ENCODE peak calls at places on chromosome 12, in ten cellular contexts. V is IMR-90, U is BJ, Z is thoracic aorta, Y is endodermal cell, X is astrocyte, W is tibial nerve, C is AG04450, T is MM.1S, A is gastrocnemius medialis. M is an unnamed sample.

GRCh38 chr12:70040141-70040540 is 203.1 kb upstream of the CNOT2 start:
- DNase-seq in V (peak), U (no peak), Z (no peak), Y (no peak), X (peak), W (no peak), C (no peak), T (no peak), A (no peak), M (peak)

GRCh38 chr12:27178723-27179398 is 65.2 kb upstream of the STK38L start:
- DNase-seq in V (peak), U (no peak), Z (no peak), Y (no peak), X (peak), W (no peak), C (no peak), T (no peak), A (no peak), M (no peak)

GRCh38 chr12:114691810-114692557 is 8.0 kb upstream of the TBX3 start:
- DNase-seq in V (no peak), U (no peak), Z (no peak), Y (peak), X (no peak), W (no peak), C (no peak), T (no peak), A (no peak), M (no peak)

GRCh38 chr12:2004113-2004929 is at the start of gene DCP1B:
- DNase-seq in V (peak), U (peak), Z (peak), Y (peak), X (peak), W (peak), C (peak), T (peak), A (peak), M (peak)

GRCh38 chr12:120965125-120965524 is 13.2 kb upstream of the HNF1A start:
- DNase-seq in V (no peak), U (no peak), Z (no peak), Y (no peak), X (no peak), W (no peak), C (no peak), T (no peak), A (no peak), M (no peak)

GRCh38 chr12:117685115-117685926 is 283.5 kb downstream of the KSR2 start:
- DNase-seq in V (no peak), U (peak), Z (no peak), Y (peak), X (peak), W (peak), C (no peak), T (no peak), A (peak), M (peak)

GRCh38 chr12:41998451-41998850 is 146.2 kb downstream of the GXYLT1 start:
- DNase-seq in V (no peak), U (no peak), Z (no peak), Y (no peak), X (no peak), W (no peak), C (no peak), T (no peak), A (no peak), M (no peak)

GRCh38 chr12:69007166-69007857 is 74.3 kb upstream of the CPM start:
- DNase-seq in V (peak), U (peak), Z (no peak), Y (peak), X (peak), W (no peak), C (peak), T (no peak), A (no peak), M (peak)

GRCh38 chr12:67714648-67715047 is 66.1 kb downstream of the DYRK2 start:
- DNase-seq in V (peak), U (no peak), Z (no peak), Y (no peak), X (peak), W (no peak), C (no peak), T (no peak), A (no peak), M (peak)

GRCh38 chr12:50882563-50882962 is 39.8 kb downstream of the TMPRSS12 start:
- DNase-seq in V (no peak), U (no peak), Z (no peak), Y (no peak), X (no peak), W (no peak), C (no peak), T (no peak), A (no peak), M (no peak)

GRCh38 chr12:48023386-48023785 is 19.1 kb upstream of the COL2A1 start:
- DNase-seq in V (no peak), U (no peak), Z (no peak), Y (peak), X (no peak), W (no peak), C (no peak), T (no peak), A (no peak), M (no peak)

GRCh38 chr12:124687695-124688301 is 120.4 kb upstream of the NCOR2 start:
- DNase-seq in V (no peak), U (no peak), Z (no peak), Y (peak), X (no peak), W (no peak), C (no peak), T (no peak), A (no peak), M (no peak)

GRCh38 chr12:55019784-55020183 is at the start of gene NEUROD4:
- DNase-seq in V (peak), U (no peak), Z (no peak), Y (peak), X (peak), W (no peak), C (peak), T (peak), A (peak), M (peak)

GRCh38 chr12:97941686-97942354 is 479.2 kb downstream of the RMST start:
- DNase-seq in V (no peak), U (no peak), Z (no peak), Y (no peak), X (no peak), W (no peak), C (no peak), T (no peak), A (no peak), M (no peak)

GRCh38 chr12:3161861-3162260 is 84.7 kb downstream of the TSPAN9 start:
- DNase-seq in V (no peak), U (no peak), Z (no peak), Y (peak), X (no peak), W (no peak), C (no peak), T (no peak), A (no peak), M (no peak)

GRCh38 chr12:102407776-102408486 is 72.4 kb downstream of the IGF1 start:
- DNase-seq in V (peak), U (peak), Z (no peak), Y (no peak), X (peak), W (no peak), C (no peak), T (no peak), A (peak), M (peak)

GRCh38 chr12:117356048-117356447 is 5.4 kb downstream of the NOS1 start:
- DNase-seq in V (no peak), U (no peak), Z (no peak), Y (no peak), X (no peak), W (no peak), C (no peak), T (no peak), A (no peak), M (no peak)

GRCh38 chr12:86148071-86148470 is 108.1 kb downstream of the MGAT4C start:
- DNase-seq in V (no peak), U (no peak), Z (no peak), Y (no peak), X (no peak), W (no peak), C (no peak), T (no peak), A (no peak), M (no peak)

GRCh38 chr12:2389079-2389790 is 336.4 kb downstream of the CACNA1C start:
- DNase-seq in V (peak), U (no peak), Z (no peak), Y (peak), X (no peak), W (no peak), C (no peak), T (no peak), A (no peak), M (peak)

GRCh38 chr12:132837693-132838463 is 9.2 kb upstream of the GOLGA3 start:
- DNase-seq in V (no peak), U (no peak), Z (no peak), Y (no peak), X (no peak), W (no peak), C (no peak), T (no peak), A (no peak), M (peak)

GRCh38 chr12:49032276-49032675 is 13.7 kb upstream of the PRKAG1 start:
- DNase-seq in V (no peak), U (no peak), Z (no peak), Y (no peak), X (no peak), W (no peak), C (no peak), T (no peak), A (no peak), M (no peak)

GRCh38 chr12:54395545-54395944 is 11.0 kb upstream of the ZNF385A start:
- DNase-seq in V (no peak), U (no peak), Z (no peak), Y (no peak), X (no peak), W (no peak), C (no peak), T (no peak), A (no peak), M (no peak)

GRCh38 chr12:27969901-27970390 is 2.6 kb downstream of the PTHLH start:
- DNase-seq in V (peak), U (no peak), Z (no peak), Y (peak), X (peak), W (peak), C (no peak), T (peak), A (no peak), M (peak)

GRCh38 chr12:109734219-109735000 is 20.8 kb downstream of the FAM222A start:
- DNase-seq in V (peak), U (no peak), Z (no peak), Y (peak), X (no peak), W (no peak), C (no peak), T (no peak), A (no peak), M (peak)

GRCh38 chr12:14849664-14850063 is 6.3 kb upstream of the ART4 start:
- DNase-seq in V (peak), U (peak), Z (no peak), Y (no peak), X (peak), W (no peak), C (no peak), T (no peak), A (no peak), M (peak)

GRCh38 chr12:34291426-34291901 is 269.2 kb downstream of the ALG10 start:
- DNase-seq in V (no peak), U (no peak), Z (no peak), Y (no peak), X (no peak), W (peak), C (no peak), T (no peak), A (no peak), M (no peak)

GRCh38 chr12:117501470-117501869 is 140.0 kb upstream of the NOS1 start:
- DNase-seq in V (no peak), U (no peak), Z (no peak), Y (no peak), X (no peak), W (no peak), C (no peak), T (no peak), A (peak), M (no peak)

GRCh38 chr12:130563322-130563721 is 152.8 kb downstream of the RIMBP2 start:
- DNase-seq in V (no peak), U (no peak), Z (no peak), Y (no peak), X (no peak), W (no peak), C (no peak), T (no peak), A (no peak), M (no peak)

GRCh38 chr12:8157484-8158198 is 826 bp downstream of the ZNF705A start:
- DNase-seq in V (peak), U (no peak), Z (no peak), Y (no peak), X (no peak), W (no peak), C (no peak), T (no peak), A (no peak), M (no peak)

GRCh38 chr12:93379432-93380308 is 1.9 kb downstream of the NUDT4 start:
- DNase-seq in V (peak), U (no peak), Z (no peak), Y (no peak), X (no peak), W (no peak), C (no peak), T (peak), A (no peak), M (no peak)

GRCh38 chr12:127526925-127527324 is 740.0 kb upstream of the TMEM132C start:
- DNase-seq in V (no peak), U (no peak), Z (no peak), Y (no peak), X (no peak), W (no peak), C (no peak), T (no peak), A (no peak), M (no peak)

GRCh38 chr12:115570271-115570777 is 707.2 kb downstream of the MED13L start:
- DNase-seq in V (peak), U (peak), Z (no peak), Y (no peak), X (peak), W (no peak), C (peak), T (no peak), A (no peak), M (peak)

GRCh38 chr12:99005601-99006000 is 360.5 kb downstream of the APAF1 start:
- DNase-seq in V (no peak), U (no peak), Z (no peak), Y (no peak), X (no peak), W (no peak), C (no peak), T (no peak), A (no peak), M (no peak)

GRCh38 chr12:92271341-92271740 is 125.7 kb upstream of the BTG1 start:
- DNase-seq in V (no peak), U (no peak), Z (no peak), Y (no peak), X (no peak), W (no peak), C (no peak), T (no peak), A (no peak), M (no peak)

GRCh38 chr12:18332173-18332572 is 70.9 kb downstream of the PIK3C2G start:
- DNase-seq in V (no peak), U (no peak), Z (no peak), Y (no peak), X (no peak), W (no peak), C (no peak), T (no peak), A (no peak), M (no peak)

GRCh38 chr12:15600223-15600935 is 188.8 kb downstream of the EPS8 start:
- DNase-seq in V (no peak), U (no peak), Z (no peak), Y (no peak), X (no peak), W (no peak), C (no peak), T (no peak), A (no peak), M (no peak)

DNA sequence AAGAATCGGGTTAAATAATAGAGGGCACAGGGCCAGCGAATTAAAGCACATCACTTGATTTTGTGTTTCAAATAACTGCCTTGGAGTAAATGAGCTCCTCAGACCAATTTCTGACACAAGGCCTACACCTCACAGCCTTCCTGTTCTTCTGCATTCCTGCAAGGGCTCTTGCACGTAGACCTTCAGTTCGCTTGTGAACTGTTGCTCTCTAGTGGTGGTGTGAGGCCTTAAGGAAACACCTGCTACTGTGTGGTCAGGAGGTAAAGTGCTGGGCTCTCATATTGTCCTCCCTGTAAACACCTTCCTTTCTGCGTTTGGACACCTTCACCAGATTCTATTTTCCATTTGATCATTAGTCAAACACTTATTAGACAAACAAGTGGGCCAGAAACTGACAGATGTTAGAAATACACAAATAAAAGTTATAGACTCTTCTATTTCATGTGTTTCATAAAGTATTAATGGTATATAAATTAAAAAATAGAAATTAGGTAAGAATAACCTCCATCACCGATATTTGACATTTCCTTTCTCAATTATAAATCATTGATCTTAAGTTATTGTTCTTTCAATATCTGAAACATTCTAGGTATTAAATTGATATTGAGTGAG is 29.2 kb upstream of the KLRF1 start:
- DNase-seq in V (peak), U (no peak), Z (no peak), Y (peak), X (peak), W (no peak), C (no peak), T (peak), A (no peak), M (peak)
- TF ChIP-seq CTCF in V (peak), U (peak), Z (no peak), Y (peak), X (peak), W (peak), C (peak), T (peak), A (no peak), M (peak)

GRCh38 chr12:108689314-108690190 is 41.8 kb downstream of the CORO1C start:
- DNase-seq in V (peak), U (no peak), Z (no peak), Y (no peak), X (peak), W (no peak), C (no peak), T (peak), A (peak), M (peak)
- H3K4me3 ChIP-seq in V (no peak), U (no peak), Z (peak), Y (peak), X (no peak), W (no peak), C (no peak), T (peak), A (peak), M (no peak)

DNA sequence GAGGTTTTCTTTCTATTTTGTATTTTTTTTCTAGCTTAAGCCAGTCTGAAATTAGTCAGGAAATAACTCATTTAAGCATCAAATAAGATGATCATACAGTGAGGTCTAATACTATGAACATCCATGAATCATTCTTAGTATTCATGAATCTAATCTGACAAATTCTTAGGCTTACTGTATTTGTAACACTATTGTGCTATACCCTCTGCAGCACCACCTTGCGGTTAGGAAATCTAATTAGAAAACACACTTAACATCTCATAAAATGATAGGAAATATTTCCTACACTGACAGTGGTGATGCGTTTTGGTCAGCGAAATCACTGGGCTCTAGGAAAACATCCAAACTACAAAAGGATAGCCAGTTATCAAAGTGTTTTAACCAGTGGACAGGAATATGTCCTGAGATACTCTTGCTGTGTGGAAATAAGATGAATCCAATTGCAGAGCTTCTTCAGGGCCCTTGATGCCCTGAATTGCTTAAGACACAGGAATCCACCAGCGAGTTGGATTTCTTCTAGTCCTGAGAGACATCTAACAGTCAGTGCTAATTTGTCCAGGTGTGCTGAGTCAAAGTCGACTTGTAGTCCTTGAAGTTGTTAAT is 109.3 kb upstream of the MYF6 start:
- DNase-seq in V (peak), U (no peak), Z (no peak), Y (peak), X (peak), W (no peak), C (peak), T (peak), A (no peak), M (peak)
- TF ChIP-seq CTCF in V (peak), U (peak), Z (peak), Y (peak), X (peak), W (peak), C (peak), T (peak), A (no peak), M (peak)

GRCh38 chr12:79926951-79927350 is 7.9 kb downstream of the PPP1R12A start:
- DNase-seq in V (no peak), U (no peak), Z (no peak), Y (no peak), X (no peak), W (no peak), C (no peak), T (no peak), A (no peak), M (no peak)
- H3K4me3 ChIP-seq in V (no peak), U (no peak), Z (no peak), Y (no peak), X (no peak), W (no peak), C (no peak), T (no peak), A (no peak), M (no peak)

GRCh38 chr12:32036477-32037263 is 70.0 kb upstream of the BICD1 start:
- DNase-seq in V (no peak), U (no peak), Z (no peak), Y (no peak), X (no peak), W (no peak), C (no peak), T (no peak), A (no peak), M (no peak)
- TF ChIP-seq CTCF in V (no peak), U (no peak), Z (no peak), Y (peak), X (no peak), W (no peak), C (no peak), T (no peak), A (no peak), M (no peak)

GRCh38 chr12:6376079-6376941 is 947 bp upstream of the SCNN1A start:
- DNase-seq in V (peak), U (no peak), Z (no peak), Y (peak), X (peak), W (peak), C (no peak), T (no peak), A (no peak), M (peak)
- H3K4me3 ChIP-seq in V (no peak), U (no peak), Z (no peak), Y (peak), X (no peak), W (no peak), C (no peak), T (no peak), A (no peak), M (no peak)

DNA sequence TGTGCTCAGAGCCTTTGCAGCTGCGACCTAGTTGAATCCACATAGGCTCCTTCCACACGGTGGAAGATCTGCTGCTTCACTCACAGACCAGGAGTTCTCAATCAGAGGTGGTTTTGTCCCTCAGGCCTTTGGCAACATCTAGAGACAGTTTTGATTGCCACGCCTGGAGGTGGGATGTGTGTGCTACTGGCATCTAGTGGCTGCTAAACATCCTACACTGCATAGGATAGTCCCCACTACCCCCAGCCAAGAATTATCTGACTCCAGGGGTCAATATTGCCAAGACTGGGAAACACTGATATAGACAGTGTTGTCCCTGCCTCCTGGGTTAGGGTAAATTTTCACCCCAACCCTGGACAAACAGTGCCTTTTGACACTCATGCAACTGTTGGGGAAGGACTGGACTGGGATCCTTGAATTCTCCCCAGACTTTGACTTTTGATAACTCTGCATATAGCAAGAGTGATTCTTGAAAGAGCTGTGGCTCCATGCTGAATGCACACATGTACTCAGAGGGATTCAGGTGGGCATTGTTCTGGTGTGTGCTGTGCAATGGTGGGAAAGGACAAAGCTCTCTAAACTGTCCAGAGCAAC is 39.8 kb downstream of the BAZ2A start:
- DNase-seq in V (peak), U (no peak), Z (no peak), Y (peak), X (no peak), W (no peak), C (no peak), T (peak), A (no peak), M (no peak)
- TF ChIP-seq CTCF in V (peak), U (peak), Z (no peak), Y (peak), X (peak), W (no peak), C (peak), T (peak), A (no peak), M (peak)